ENCODE peak calls at places on chromosome 12, in ten cellular contexts. One of them, this sample, is unnamed.

GRCh38 chr12:104544836-104545235 is 88.1 kb downstream of the CHST11 start:
- DNase-seq in adrenal gland: no peak
- DNase-seq in heart right ventricle: no peak
- DNase-seq in cardiac muscle cell: no peak
- DNase-seq in fibroblast of lung: no peak
- DNase-seq in type B pancreatic cell: no peak
- DNase-seq in neural crest cell: no peak
- DNase-seq in PC-9: no peak
- DNase-seq in CD8-positive, alpha-beta T cell: no peak
- DNase-seq in AG10803: no peak
- DNase-seq in this sample: no peak

GRCh38 chr12:92943482-92944250 is 14.6 kb upstream of the EEA1 start:
- DNase-seq in CD8-positive, alpha-beta T cell: no peak
- DNase-seq in neural crest cell: no peak
- DNase-seq in heart right ventricle: no peak
- DNase-seq in cardiac muscle cell: peak
- DNase-seq in adrenal gland: no peak
- DNase-seq in fibroblast of lung: peak
- DNase-seq in type B pancreatic cell: no peak
- DNase-seq in PC-9: no peak
- DNase-seq in AG10803: peak
- DNase-seq in this sample: no peak

GRCh38 chr12:105933671-105934665 is 204.8 kb downstream of the NUAK1 start:
- DNase-seq in type B pancreatic cell: no peak
- DNase-seq in CD8-positive, alpha-beta T cell: no peak
- DNase-seq in cardiac muscle cell: peak
- DNase-seq in PC-9: peak
- DNase-seq in heart right ventricle: peak
- DNase-seq in neural crest cell: no peak
- DNase-seq in fibroblast of lung: peak
- DNase-seq in AG10803: peak
- DNase-seq in adrenal gland: peak
- DNase-seq in this sample: no peak

GRCh38 chr12:111447571-111448265 is 42.0 kb downstream of the SH2B3 start:
- DNase-seq in CD8-positive, alpha-beta T cell: no peak
- DNase-seq in adrenal gland: peak
- DNase-seq in type B pancreatic cell: peak
- DNase-seq in neural crest cell: no peak
- DNase-seq in AG10803: no peak
- DNase-seq in cardiac muscle cell: no peak
- DNase-seq in heart right ventricle: no peak
- DNase-seq in fibroblast of lung: no peak
- DNase-seq in PC-9: no peak
- DNase-seq in this sample: no peak

GRCh38 chr12:132685400-132685799 is 1.7 kb downstream of the POLE start:
- DNase-seq in type B pancreatic cell: no peak
- DNase-seq in adrenal gland: no peak
- DNase-seq in fibroblast of lung: no peak
- DNase-seq in neural crest cell: no peak
- DNase-seq in AG10803: no peak
- DNase-seq in CD8-positive, alpha-beta T cell: no peak
- DNase-seq in PC-9: no peak
- DNase-seq in heart right ventricle: no peak
- DNase-seq in cardiac muscle cell: no peak
- DNase-seq in this sample: no peak

GRCh38 chr12:96400631-96401060 is 407 bp upstream of the CDK17 start:
- DNase-seq in type B pancreatic cell: no peak
- DNase-seq in adrenal gland: no peak
- DNase-seq in AG10803: no peak
- DNase-seq in neural crest cell: no peak
- DNase-seq in fibroblast of lung: peak
- DNase-seq in heart right ventricle: no peak
- DNase-seq in cardiac muscle cell: peak
- DNase-seq in CD8-positive, alpha-beta T cell: no peak
- DNase-seq in PC-9: no peak
- DNase-seq in this sample: no peak

GRCh38 chr12:94297876-94298520 is 149.6 kb downstream of the PLXNC1 start:
- DNase-seq in cardiac muscle cell: no peak
- DNase-seq in fibroblast of lung: no peak
- DNase-seq in neural crest cell: no peak
- DNase-seq in type B pancreatic cell: no peak
- DNase-seq in AG10803: no peak
- DNase-seq in heart right ventricle: no peak
- DNase-seq in adrenal gland: no peak
- DNase-seq in PC-9: no peak
- DNase-seq in CD8-positive, alpha-beta T cell: no peak
- DNase-seq in this sample: no peak

GRCh38 chr12:50647031-50647430 is 116.9 kb upstream of the ATF1 start:
- DNase-seq in type B pancreatic cell: no peak
- DNase-seq in AG10803: no peak
- DNase-seq in fibroblast of lung: no peak
- DNase-seq in CD8-positive, alpha-beta T cell: no peak
- DNase-seq in neural crest cell: no peak
- DNase-seq in adrenal gland: no peak
- DNase-seq in heart right ventricle: no peak
- DNase-seq in PC-9: no peak
- DNase-seq in cardiac muscle cell: no peak
- DNase-seq in this sample: no peak

GRCh38 chr12:40106655-40107054 is 774 bp upstream of the SLC2A13 start:
- DNase-seq in neural crest cell: no peak
- DNase-seq in fibroblast of lung: no peak
- DNase-seq in PC-9: no peak
- DNase-seq in type B pancreatic cell: no peak
- DNase-seq in AG10803: no peak
- DNase-seq in CD8-positive, alpha-beta T cell: no peak
- DNase-seq in cardiac muscle cell: no peak
- DNase-seq in adrenal gland: no peak
- DNase-seq in heart right ventricle: no peak
- DNase-seq in this sample: no peak

GRCh38 chr12:67086116-67086515 is 183.0 kb upstream of the CAND1 start:
- DNase-seq in type B pancreatic cell: no peak
- DNase-seq in neural crest cell: no peak
- DNase-seq in fibroblast of lung: no peak
- DNase-seq in heart right ventricle: no peak
- DNase-seq in CD8-positive, alpha-beta T cell: no peak
- DNase-seq in adrenal gland: no peak
- DNase-seq in cardiac muscle cell: no peak
- DNase-seq in PC-9: no peak
- DNase-seq in AG10803: no peak
- DNase-seq in this sample: no peak

GRCh38 chr12:95318071-95318545 is 100.5 kb downstream of the VEZT start:
- DNase-seq in fibroblast of lung: peak
- DNase-seq in PC-9: peak
- DNase-seq in adrenal gland: no peak
- DNase-seq in type B pancreatic cell: no peak
- DNase-seq in AG10803: peak
- DNase-seq in CD8-positive, alpha-beta T cell: no peak
- DNase-seq in cardiac muscle cell: peak
- DNase-seq in neural crest cell: no peak
- DNase-seq in heart right ventricle: no peak
- DNase-seq in this sample: no peak

GRCh38 chr12:55818886-55819285 is 1.0 kb downstream of the ORMDL2 start:
- DNase-seq in PC-9: no peak
- DNase-seq in AG10803: peak
- DNase-seq in adrenal gland: no peak
- DNase-seq in CD8-positive, alpha-beta T cell: no peak
- DNase-seq in heart right ventricle: no peak
- DNase-seq in type B pancreatic cell: no peak
- DNase-seq in fibroblast of lung: peak
- DNase-seq in neural crest cell: no peak
- DNase-seq in cardiac muscle cell: no peak
- DNase-seq in this sample: no peak

GRCh38 chr12:66668311-66668710 is 10.6 kb downstream of the GRIP1 start:
- DNase-seq in cardiac muscle cell: peak
- DNase-seq in fibroblast of lung: peak
- DNase-seq in neural crest cell: no peak
- DNase-seq in AG10803: peak
- DNase-seq in heart right ventricle: no peak
- DNase-seq in PC-9: no peak
- DNase-seq in CD8-positive, alpha-beta T cell: no peak
- DNase-seq in adrenal gland: peak
- DNase-seq in type B pancreatic cell: no peak
- DNase-seq in this sample: no peak

GRCh38 chr12:43106355-43106754 is 445.6 kb downstream of the ADAMTS20 start:
- DNase-seq in adrenal gland: no peak
- DNase-seq in heart right ventricle: no peak
- DNase-seq in AG10803: no peak
- DNase-seq in PC-9: no peak
- DNase-seq in neural crest cell: no peak
- DNase-seq in CD8-positive, alpha-beta T cell: no peak
- DNase-seq in cardiac muscle cell: no peak
- DNase-seq in fibroblast of lung: no peak
- DNase-seq in type B pancreatic cell: no peak
- DNase-seq in this sample: no peak

GRCh38 chr12:64178122-64178521 is 44.0 kb downstream of the KICS2 start:
- DNase-seq in neural crest cell: no peak
- DNase-seq in cardiac muscle cell: peak
- DNase-seq in heart right ventricle: no peak
- DNase-seq in PC-9: no peak
- DNase-seq in CD8-positive, alpha-beta T cell: no peak
- DNase-seq in fibroblast of lung: peak
- DNase-seq in AG10803: peak
- DNase-seq in type B pancreatic cell: no peak
- DNase-seq in adrenal gland: no peak
- DNase-seq in this sample: no peak

GRCh38 chr12:73125148-73125547 is 853.0 kb downstream of the TRHDE start:
- DNase-seq in neural crest cell: no peak
- DNase-seq in heart right ventricle: no peak
- DNase-seq in adrenal gland: no peak
- DNase-seq in fibroblast of lung: no peak
- DNase-seq in cardiac muscle cell: no peak
- DNase-seq in CD8-positive, alpha-beta T cell: no peak
- DNase-seq in AG10803: no peak
- DNase-seq in type B pancreatic cell: no peak
- DNase-seq in PC-9: no peak
- DNase-seq in this sample: no peak

GRCh38 chr12:95763809-95764253 is 26.7 kb downstream of the NTN4 start:
- DNase-seq in type B pancreatic cell: no peak
- DNase-seq in PC-9: peak
- DNase-seq in neural crest cell: no peak
- DNase-seq in AG10803: peak
- DNase-seq in heart right ventricle: peak
- DNase-seq in fibroblast of lung: peak
- DNase-seq in cardiac muscle cell: peak
- DNase-seq in CD8-positive, alpha-beta T cell: no peak
- DNase-seq in adrenal gland: peak
- DNase-seq in this sample: no peak

GRCh38 chr12:39505025-39505424 is 62.1 kb upstream of the KIF21A start:
- DNase-seq in fibroblast of lung: peak
- DNase-seq in AG10803: no peak
- DNase-seq in adrenal gland: no peak
- DNase-seq in PC-9: peak
- DNase-seq in type B pancreatic cell: no peak
- DNase-seq in CD8-positive, alpha-beta T cell: no peak
- DNase-seq in neural crest cell: no peak
- DNase-seq in cardiac muscle cell: no peak
- DNase-seq in heart right ventricle: no peak
- DNase-seq in this sample: no peak

GRCh38 chr12:57491393-57492280 is 3.8 kb downstream of the MARS1 start:
- DNase-seq in neural crest cell: no peak
- DNase-seq in fibroblast of lung: no peak
- DNase-seq in AG10803: no peak
- DNase-seq in cardiac muscle cell: no peak
- DNase-seq in adrenal gland: no peak
- DNase-seq in heart right ventricle: no peak
- DNase-seq in type B pancreatic cell: no peak
- DNase-seq in CD8-positive, alpha-beta T cell: no peak
- DNase-seq in PC-9: no peak
- DNase-seq in this sample: no peak
- TF ChIP-seq CTCF in neural crest cell: peak
- TF ChIP-seq CTCF in fibroblast of lung: peak
- TF ChIP-seq CTCF in AG10803: peak
- TF ChIP-seq CTCF in cardiac muscle cell: peak
- TF ChIP-seq CTCF in adrenal gland: no peak
- TF ChIP-seq CTCF in heart right ventricle: no peak
- TF ChIP-seq CTCF in type B pancreatic cell: peak
- TF ChIP-seq CTCF in CD8-positive, alpha-beta T cell: no peak
- TF ChIP-seq CTCF in PC-9: peak
- TF ChIP-seq CTCF in this sample: no peak

GRCh38 chr12:27710592-27711311 is at the start of gene MRPS35:
- DNase-seq in heart right ventricle: peak
- DNase-seq in adrenal gland: peak
- DNase-seq in type B pancreatic cell: peak
- DNase-seq in CD8-positive, alpha-beta T cell: peak
- DNase-seq in neural crest cell: peak
- DNase-seq in AG10803: peak
- DNase-seq in cardiac muscle cell: peak
- DNase-seq in fibroblast of lung: peak
- DNase-seq in PC-9: peak
- DNase-seq in this sample: peak
- TF ChIP-seq CTCF in heart right ventricle: no peak
- TF ChIP-seq CTCF in adrenal gland: no peak
- TF ChIP-seq CTCF in type B pancreatic cell: no peak
- TF ChIP-seq CTCF in CD8-positive, alpha-beta T cell: no peak
- TF ChIP-seq CTCF in neural crest cell: no peak
- TF ChIP-seq CTCF in AG10803: no peak
- TF ChIP-seq CTCF in cardiac muscle cell: no peak
- TF ChIP-seq CTCF in fibroblast of lung: no peak
- TF ChIP-seq CTCF in PC-9: no peak
- TF ChIP-seq CTCF in this sample: no peak

DNA sequence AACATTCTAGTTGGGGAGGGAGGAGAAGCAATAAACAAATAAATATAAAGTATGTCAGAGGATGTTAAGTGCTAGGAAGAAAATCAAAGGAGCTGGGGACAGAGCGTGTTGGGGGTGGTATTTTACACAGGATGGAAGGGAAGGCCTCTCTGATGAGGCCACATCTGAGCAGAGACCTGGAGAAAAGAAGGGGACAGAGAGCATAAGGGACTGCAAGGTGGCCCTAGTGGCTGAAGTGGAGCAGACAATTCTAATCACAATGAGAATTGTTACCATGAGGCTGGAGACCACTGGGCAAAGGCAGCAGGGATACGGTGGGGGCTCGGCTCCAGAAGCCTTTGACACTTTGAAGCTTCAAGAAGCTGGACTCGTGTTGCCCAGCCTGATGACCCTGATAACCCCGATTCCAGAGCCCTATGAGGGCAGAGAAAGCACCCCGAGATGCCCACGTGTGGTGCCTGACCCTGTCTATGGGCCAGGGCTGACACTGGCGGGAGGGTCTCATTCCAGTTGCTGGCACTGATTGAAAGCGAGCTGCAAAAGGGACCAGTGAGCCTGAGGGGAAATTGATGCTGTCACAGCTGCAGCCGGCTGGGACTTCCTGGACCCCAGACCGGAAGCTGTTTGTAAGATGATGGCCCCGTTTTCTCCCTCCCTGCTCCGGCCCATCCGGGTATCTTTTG is 169.1 kb downstream of the RBM19 start:
- DNase-seq in AG10803: no peak
- DNase-seq in CD8-positive, alpha-beta T cell: no peak
- DNase-seq in cardiac muscle cell: no peak
- DNase-seq in fibroblast of lung: no peak
- DNase-seq in PC-9: no peak
- DNase-seq in heart right ventricle: no peak
- DNase-seq in adrenal gland: no peak
- DNase-seq in type B pancreatic cell: no peak
- DNase-seq in neural crest cell: no peak
- DNase-seq in this sample: no peak
- TF ChIP-seq CTCF in AG10803: no peak
- TF ChIP-seq CTCF in CD8-positive, alpha-beta T cell: no peak
- TF ChIP-seq CTCF in cardiac muscle cell: no peak
- TF ChIP-seq CTCF in fibroblast of lung: no peak
- TF ChIP-seq CTCF in PC-9: no peak
- TF ChIP-seq CTCF in heart right ventricle: no peak
- TF ChIP-seq CTCF in adrenal gland: no peak
- TF ChIP-seq CTCF in type B pancreatic cell: peak
- TF ChIP-seq CTCF in neural crest cell: no peak
- TF ChIP-seq CTCF in this sample: no peak

GRCh38 chr12:110245278-110245868 is 35.7 kb upstream of the ATP2A2 start:
- DNase-seq in neural crest cell: peak
- DNase-seq in type B pancreatic cell: no peak
- DNase-seq in adrenal gland: peak
- DNase-seq in CD8-positive, alpha-beta T cell: peak
- DNase-seq in fibroblast of lung: no peak
- DNase-seq in cardiac muscle cell: no peak
- DNase-seq in PC-9: no peak
- DNase-seq in AG10803: no peak
- DNase-seq in heart right ventricle: no peak
- DNase-seq in this sample: peak
- TF ChIP-seq CTCF in neural crest cell: peak
- TF ChIP-seq CTCF in type B pancreatic cell: peak
- TF ChIP-seq CTCF in adrenal gland: peak
- TF ChIP-seq CTCF in CD8-positive, alpha-beta T cell: no peak
- TF ChIP-seq CTCF in fibroblast of lung: peak
- TF ChIP-seq CTCF in cardiac muscle cell: peak
- TF ChIP-seq CTCF in PC-9: peak
- TF ChIP-seq CTCF in AG10803: peak
- TF ChIP-seq CTCF in heart right ventricle: no peak
- TF ChIP-seq CTCF in this sample: no peak